ENCODE peak calls at places on chromosomes 5 and 9, in seven cellular contexts. U is IMR-90, A is endodermal cell, T is heart right ventricle, F is psoas muscle, B is AG04450, N is right atrium auricular region. H is an unnamed sample. For H3K27me3, the result is how much of the 10 kb centered on the place peaks cover.

GRCh38 chr5:23084815-23085214 is 231.7 kb upstream of the CDH12 start:
- DNase-seq in U (no peak), A (no peak), T (no peak), F (no peak), B (no peak), N (no peak), H (no peak)

GRCh38 chr5:109961755-109962154 is 272.0 kb downstream of the MAN2A1 start:
- DNase-seq in U (no peak), A (no peak), T (no peak), F (no peak), B (no peak), N (no peak), H (no peak)

GRCh38 chr9:6428940-6429889 is 16.2 kb downstream of the UHRF2 start:
- DNase-seq in U (no peak), A (no peak), T (no peak), F (no peak), B (no peak), N (no peak), H (no peak)

GRCh38 chr5:38286038-38286437 is 27.7 kb downstream of the EGFLAM start:
- DNase-seq in U (no peak), A (no peak), T (no peak), F (no peak), B (no peak), N (no peak), H (no peak)

GRCh38 chr5:143779506-143779905 is 32.5 kb upstream of the HMHB1 start:
- DNase-seq in U (no peak), A (no peak), T (no peak), F (no peak), B (no peak), N (no peak), H (no peak)

GRCh38 chr5:95924720-95925119 is 36.9 kb downstream of the ELL2 start:
- DNase-seq in U (peak), A (no peak), T (no peak), F (no peak), B (no peak), N (no peak), H (no peak)

GRCh38 chr5:26482076-26482816 is 556.1 kb downstream of the CDH9 start:
- DNase-seq in U (no peak), A (no peak), T (no peak), F (no peak), B (no peak), N (no peak), H (no peak)

GRCh38 chr5:14143843-14144585 is 872 bp downstream of the TRIO start:
- DNase-seq in U (no peak), A (peak), T (no peak), F (peak), B (no peak), N (peak), H (no peak)

GRCh38 chr5:11822598-11822997 is 81.6 kb downstream of the CTNND2 start:
- DNase-seq in U (no peak), A (no peak), T (no peak), F (no peak), B (no peak), N (no peak), H (no peak)

GRCh38 chr5:145979270-145980223 is 43.2 kb downstream of the SH3RF2 start:
- DNase-seq in U (no peak), A (no peak), T (no peak), F (no peak), B (no peak), N (no peak), H (no peak)

GRCh38 chr5:123906698-123907295 is 394.8 kb downstream of the CSNK1G3 start:
- DNase-seq in U (no peak), A (no peak), T (no peak), F (no peak), B (no peak), N (no peak), H (no peak)

GRCh38 chr5:93717162-93717561 is 24.2 kb downstream of the POU5F2 start:
- DNase-seq in U (peak), A (no peak), T (no peak), F (no peak), B (no peak), N (no peak), H (no peak)

GRCh38 chr9:35756275-35756742 is 2.2 kb upstream of the MSMP start:
- DNase-seq in U (no peak), A (no peak), T (peak), F (peak), B (no peak), N (peak), H (peak)

GRCh38 chr5:107124376-107124775 is 546.4 kb downstream of the EFNA5 start:
- DNase-seq in U (no peak), A (no peak), T (no peak), F (no peak), B (no peak), N (no peak), H (no peak)

GRCh38 chr5:151709109-151709735 is 22.5 kb upstream of the SPARC start:
- DNase-seq in U (no peak), A (no peak), T (no peak), F (no peak), B (no peak), N (no peak), H (no peak)

GRCh38 chr9:93673844-93674334 is 97.5 kb downstream of the PHF2 start:
- DNase-seq in U (no peak), A (no peak), T (peak), F (no peak), B (no peak), N (peak), H (peak)

GRCh38 chr5:149747141-149747832 is 17.2 kb downstream of the PPARGC1B start:
- DNase-seq in U (no peak), A (peak), T (no peak), F (peak), B (no peak), N (no peak), H (no peak)

GRCh38 chr5:37834542-37835399 is 5.1 kb downstream of the GDNF start:
- DNase-seq in U (no peak), A (peak), T (no peak), F (no peak), B (no peak), N (no peak), H (no peak)

GRCh38 chr9:128394404-128395168 is 23.4 kb downstream of the URM1 start:
- DNase-seq in U (no peak), A (peak), T (no peak), F (no peak), B (no peak), N (no peak), H (no peak)

GRCh38 chr9:111662851-111663823 is 1.7 kb downstream of the GNG10 start:
- DNase-seq in U (no peak), A (peak), T (no peak), F (no peak), B (no peak), N (no peak), H (no peak)

GRCh38 chr9:136644593-136645342 is 17.9 kb upstream of the EGFL7 start:
- DNase-seq in U (peak), A (peak), T (peak), F (peak), B (no peak), N (peak), H (peak)

GRCh38 chr9:135858491-135859185 is 48.7 kb downstream of the CAMSAP1 start:
- DNase-seq in U (peak), A (no peak), T (no peak), F (no peak), B (no peak), N (no peak), H (no peak)

GRCh38 chr5:36571643-36572042 is 34.8 kb upstream of the SLC1A3 start:
- DNase-seq in U (no peak), A (no peak), T (no peak), F (no peak), B (no peak), N (no peak), H (no peak)

GRCh38 chr5:95963650-95964410 is 2.2 kb upstream of the ELL2 start:
- DNase-seq in U (no peak), A (no peak), T (no peak), F (no peak), B (no peak), N (no peak), H (no peak)

GRCh38 chr9:28598396-28598795 is 1025.1 kb upstream of the C9orf72 start:
- DNase-seq in U (no peak), A (no peak), T (no peak), F (no peak), B (no peak), N (no peak), H (peak)

GRCh38 chr5:96743065-96743768 is 64.5 kb downstream of the ERAP1 start:
- DNase-seq in U (peak), A (no peak), T (peak), F (no peak), B (no peak), N (peak), H (no peak)

GRCh38 chr9:16321461-16322119 is 548.9 kb downstream of the BNC2 start:
- DNase-seq in U (peak), A (no peak), T (no peak), F (peak), B (no peak), N (no peak), H (no peak)

GRCh38 chr9:128552744-128553221 is 396 bp downstream of the SPTAN1 start:
- DNase-seq in U (no peak), A (no peak), T (peak), F (peak), B (no peak), N (no peak), H (peak)

GRCh38 chr9:133238272-133238850 is 29.3 kb upstream of the OBP2B start:
- DNase-seq in U (no peak), A (peak), T (peak), F (peak), B (no peak), N (peak), H (no peak)

GRCh38 chr5:179280095-179280490 is 65.2 kb downstream of the ADAMTS2 start:
- DNase-seq in U (no peak), A (no peak), T (no peak), F (peak), B (no peak), N (no peak), H (no peak)

GRCh38 chr5:112914584-112914983 is 7.4 kb downstream of the REEP5 start:
- DNase-seq in U (peak), A (no peak), T (no peak), F (no peak), B (no peak), N (no peak), H (no peak)

GRCh38 chr5:176780071-176780850 is 30.1 kb upstream of the UNC5A start:
- DNase-seq in U (no peak), A (peak), T (no peak), F (no peak), B (no peak), N (no peak), H (peak)
- H3K27me3 ChIP-seq in U (under half), A (under half), T (half or more), F (half or more), B (under half), N (under half), H (under half)

GRCh38 chr5:148135091-148136048 is 33.0 kb upstream of the SPINK14 start:
- DNase-seq in U (no peak), A (no peak), T (no peak), F (no peak), B (no peak), N (no peak), H (no peak)
- H3K27me3 ChIP-seq in U (under half), A (under half), T (under half), F (under half), B (under half), N (under half), H (under half)

GRCh38 chr5:159639590-159639989 is 276.7 kb upstream of the ADRA1B start:
- DNase-seq in U (no peak), A (no peak), T (no peak), F (no peak), B (no peak), N (no peak), H (no peak)
- H3K27me3 ChIP-seq in U (under half), A (under half), T (under half), F (under half), B (under half), N (under half), H (under half)

GRCh38 chr5:133402781-133403180 is 209.6 kb downstream of the FSTL4 start:
- DNase-seq in U (no peak), A (peak), T (no peak), F (no peak), B (no peak), N (peak), H (no peak)
- H3K27me3 ChIP-seq in U (under half), A (under half), T (under half), F (under half), B (under half), N (under half), H (under half)

DNA sequence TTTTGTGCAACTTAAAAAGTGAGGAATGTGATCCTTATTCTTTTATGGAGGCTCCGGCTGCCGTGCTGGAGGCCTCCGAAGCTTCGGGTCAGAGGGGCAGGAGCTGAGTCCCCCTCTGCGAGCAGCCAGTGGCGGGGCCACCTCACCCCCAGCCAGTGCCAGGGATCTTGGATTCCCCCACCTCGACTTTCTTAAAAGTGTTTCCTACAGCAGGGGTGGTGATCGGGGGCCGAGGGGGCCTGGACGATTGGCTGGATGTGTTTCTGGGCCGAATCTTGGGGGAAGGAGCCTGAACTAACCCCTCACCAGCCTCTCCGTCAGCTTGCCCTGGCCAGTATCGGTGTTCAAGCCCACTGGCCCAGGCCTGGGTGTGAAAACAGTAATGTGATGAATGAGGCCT is 92.2 kb upstream of the LMX1B start:
- DNase-seq in U (no peak), A (no peak), T (no peak), F (no peak), B (no peak), N (no peak), H (no peak)
- H3K27me3 ChIP-seq in U (half or more), A (under half), T (half or more), F (under half), B (half or more), N (under half), H (under half)

DNA sequence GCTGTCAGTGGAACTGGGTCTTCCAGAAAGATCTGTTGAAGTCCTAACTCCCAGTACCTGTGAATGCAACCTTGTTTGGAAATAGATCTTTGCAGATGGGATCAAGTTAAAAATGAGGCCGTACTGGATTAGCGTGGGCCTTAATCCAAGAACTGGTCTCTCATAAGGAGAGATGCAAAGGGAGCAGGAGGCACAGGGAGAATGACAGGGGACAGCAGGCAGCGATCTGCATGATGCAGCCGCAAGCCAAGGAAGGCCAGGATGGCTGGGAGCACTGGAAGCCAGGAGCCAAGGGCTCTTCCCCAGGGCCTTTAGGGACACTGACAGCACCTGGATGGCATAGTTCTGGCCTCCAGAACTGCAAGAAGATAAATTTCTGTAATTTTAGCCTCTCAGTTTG is 114.4 kb downstream of the ICE1 start:
- DNase-seq in U (no peak), A (no peak), T (no peak), F (no peak), B (no peak), N (no peak), H (peak)
- H3K27me3 ChIP-seq in U (under half), A (under half), T (under half), F (under half), B (under half), N (under half), H (under half)

GRCh38 chr9:109779711-109780452 is at the start of gene PALM2AKAP2:
- DNase-seq in U (peak), A (peak), T (peak), F (peak), B (no peak), N (no peak), H (peak)
- H3K27me3 ChIP-seq in U (under half), A (half or more), T (under half), F (under half), B (under half), N (under half), H (under half)

GRCh38 chr5:59943721-59944120 is 50.2 kb upstream of the PDE4D start:
- DNase-seq in U (no peak), A (no peak), T (no peak), F (no peak), B (no peak), N (no peak), H (no peak)
- H3K27me3 ChIP-seq in U (under half), A (under half), T (under half), F (under half), B (under half), N (under half), H (under half)

DNA sequence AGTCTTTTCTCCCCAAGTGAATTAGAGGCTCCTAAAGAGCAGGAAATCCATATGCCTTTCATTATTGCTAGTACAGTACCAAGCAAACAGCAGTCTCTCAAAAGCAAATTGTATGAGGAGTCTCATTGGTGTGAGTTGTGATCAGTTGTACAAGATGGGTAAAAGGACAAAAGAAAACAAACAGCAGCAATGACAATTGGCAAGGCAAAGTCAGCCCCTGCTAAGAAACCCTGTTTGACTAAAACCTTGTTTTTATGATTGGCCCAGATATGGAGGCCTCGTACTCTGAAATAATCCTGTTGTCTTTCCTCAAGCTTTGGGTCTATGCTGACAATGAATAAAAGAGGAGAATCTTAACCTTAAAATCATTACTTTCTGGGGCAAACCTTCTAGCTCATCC is 69.8 kb downstream of the FOXD1 start:
- DNase-seq in U (no peak), A (no peak), T (no peak), F (no peak), B (no peak), N (no peak), H (no peak)
- H3K27me3 ChIP-seq in U (under half), A (under half), T (half or more), F (half or more), B (under half), N (under half), H (half or more)

DNA sequence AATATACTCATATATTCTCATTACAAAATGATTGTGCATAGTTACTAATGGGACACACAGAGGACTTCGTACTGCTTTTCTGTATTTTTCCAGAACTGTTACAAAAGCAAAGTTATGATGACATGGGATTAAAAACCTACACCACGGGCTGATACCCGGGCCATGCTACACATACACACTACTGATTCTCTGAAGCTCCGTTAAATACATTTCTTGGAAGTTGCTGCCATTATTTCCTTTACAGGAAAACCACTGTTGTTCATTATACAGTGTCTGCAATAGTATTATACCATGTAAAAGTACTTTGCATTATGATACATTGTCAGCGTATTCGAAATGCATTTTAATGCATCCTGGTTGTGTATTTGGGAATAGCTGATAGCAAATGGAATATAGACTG is 32.5 kb downstream of the EBF1 start:
- DNase-seq in U (no peak), A (no peak), T (no peak), F (no peak), B (no peak), N (no peak), H (no peak)
- H3K27me3 ChIP-seq in U (under half), A (under half), T (under half), F (under half), B (under half), N (under half), H (under half)